ENCODE peak calls at places on chromosomes 7 and 10, in six cellular contexts. D is G401; T is H54; Z is activated naive CD4-positive, alpha-beta T cell treated with anti-CD3 and anti-CD28 coated beads for 36 hours; L is activated CD4-positive, alpha-beta memory T cell treated with anti-CD3 and anti-CD28 coated beads, Interleukin-2, amount 10 ng/mL, durations not matched to agents 7 days and 5 days; W is esophagus squamous epithelium. C is an unnamed sample.

GRCh38 chr7:23490357-23491131 is 20.3 kb upstream of the IGF2BP3 start:
- DNase-seq in L (peak; percentile 63), Z (peak; percentile 69), T (no peak), W (no peak), D (peak; percentile 56), C (peak; percentile 34)

GRCh38 chr7:100489824-100490223 is 6.1 kb downstream of the NYAP1 start:
- DNase-seq in W (no peak), D (peak; percentile 85), Z (peak; percentile 48), L (peak; percentile 42), T (peak; percentile 99), C (peak; percentile 86)

GRCh38 chr7:27166475-27167169 is 1.3 kb upstream of the HOXA9 start:
- DNase-seq in T (no peak), L (no peak), Z (no peak), W (no peak), D (no peak), C (no peak)

GRCh38 chr10:72727128-72727527 is 35.2 kb downstream of the MCU start:
- DNase-seq in T (no peak), W (no peak), L (no peak), Z (no peak), D (peak; percentile 33), C (no peak)

GRCh38 chr7:129471402-129471827 is 30.9 kb upstream of the SMKR1 start:
- DNase-seq in L (no peak), W (no peak), T (no peak), Z (no peak), D (no peak), C (no peak)

GRCh38 chr7:22001345-22002004 is 55.8 kb upstream of the CDCA7L start:
- DNase-seq in W (no peak), L (no peak), Z (peak; percentile 24), D (peak; percentile 74), T (peak; percentile 81), C (peak; percentile 79)

GRCh38 chr7:28708458-28708951 is 249.6 kb downstream of the TRIL start:
- DNase-seq in L (no peak), Z (no peak), W (no peak), D (no peak), T (no peak), C (peak; percentile 15)

GRCh38 chr10:10677479-10677878 is 340.2 kb upstream of the CELF2 start:
- DNase-seq in W (no peak), L (peak; percentile 32), Z (peak; percentile 81), D (peak; percentile 23), T (peak; percentile 2), C (peak; percentile 84)

GRCh38 chr10:88538038-88538437 is 45.1 kb downstream of the RNLS start:
- DNase-seq in Z (no peak), L (no peak), W (no peak), D (no peak), T (no peak), C (peak; percentile 62)

GRCh38 chr7:92177362-92177761 is 1.6 kb downstream of the LRRD1 start:
- DNase-seq in Z (no peak), W (no peak), T (no peak), D (no peak), L (no peak), C (peak; percentile 12)

GRCh38 chr7:157645539-157645938 is 308.7 kb downstream of the DNAJB6 start:
- DNase-seq in W (no peak), Z (no peak), L (no peak), D (no peak), T (no peak), C (no peak)

GRCh38 chr7:45181991-45182855 is 24.6 kb downstream of the RAMP3 start:
- DNase-seq in L (no peak), W (no peak), D (no peak), Z (peak; percentile 1), T (no peak), C (no peak)

GRCh38 chr10:99906470-99906869 is 103.3 kb downstream of the DNMBP start:
- DNase-seq in W (no peak), D (no peak), Z (no peak), T (no peak), L (no peak), C (peak; percentile 97)

GRCh38 chr10:18104223-18104872 is 35.9 kb upstream of the CACNB2 start:
- DNase-seq in D (peak; percentile 59), W (no peak), L (peak; percentile 41), Z (peak; percentile 63), T (peak; percentile 4), C (peak; percentile 64)

GRCh38 chr7:19369806-19370205 is 224.6 kb upstream of the FERD3L start:
- DNase-seq in L (no peak), W (no peak), Z (no peak), T (no peak), D (no peak), C (no peak)

GRCh38 chr10:52883996-52884871 is 111.7 kb upstream of the MBL2 start:
- DNase-seq in Z (peak; percentile 37), W (no peak), L (no peak), D (peak; percentile 40), T (peak; percentile 17), C (peak; percentile 72)

GRCh38 chr7:149209518-149210269 is 14.3 kb downstream of the ZNF282 start:
- DNase-seq in D (peak; percentile 23), T (peak; percentile 95), L (peak; percentile 90), W (no peak), Z (peak; percentile 86), C (peak; percentile 59)

GRCh38 chr10:62980697-62981495 is 152.2 kb upstream of the NRBF2 start:
- DNase-seq in W (no peak), Z (peak; percentile 52), T (no peak), L (no peak), D (no peak), C (no peak)

GRCh38 chr7:25456467-25457171 is 228.3 kb upstream of the NPVF start:
- DNase-seq in L (no peak), T (no peak), D (no peak), W (no peak), Z (no peak), C (no peak)

GRCh38 chr7:2045559-2046405 is 187.0 kb downstream of the MAD1L1 start:
- DNase-seq in Z (no peak), L (no peak), W (no peak), D (no peak), T (no peak), C (no peak)

GRCh38 chr7:82506208-82506607 is 62.6 kb upstream of the CACNA2D1 start:
- DNase-seq in D (no peak), W (no peak), T (no peak), L (no peak), Z (no peak), C (no peak)

GRCh38 chr10:12707461-12708185 is 293.9 kb downstream of the CCDC3 start:
- DNase-seq in Z (peak; percentile 60), D (peak; percentile 61), L (no peak), T (peak; percentile 32), W (no peak), C (peak; percentile 97)

GRCh38 chr7:102469972-102470825 is 5.4 kb downstream of the LRWD1 start:
- DNase-seq in W (no peak), L (no peak), T (no peak), Z (no peak), D (no peak), C (no peak)

C was measured in fibroblast of the aortic adventitia.